ENCODE peak calls at places on chromosomes 11 and 22, in eight cellular contexts. X, D, K, G, E, R, F and Z are unnamed samples.

GRCh38 chr11:115886111-115886733 is 382.0 kb upstream of the CADM1 start:
- DNase-seq in E (no peak), F (no peak), X (no peak), G (no peak), K (no peak), D (no peak), R (no peak), Z (no peak)

GRCh38 chr11:2525166-2525861 is 80.5 kb downstream of the KCNQ1 start:
- DNase-seq in F (no peak), D (peak), R (no peak), G (no peak), K (peak), X (no peak), E (peak), Z (no peak)

GRCh38 chr11:64996710-64997380 is at the start of gene BATF2:
- DNase-seq in K (no peak), G (peak), R (no peak), E (no peak), X (peak), D (peak), F (peak), Z (peak)

GRCh38 chr22:21713428-21714058 is 22.1 kb downstream of the YPEL1 start:
- DNase-seq in E (no peak), R (no peak), F (no peak), D (no peak), K (no peak), X (no peak), G (peak), Z (no peak)

GRCh38 chr11:120873966-120874365 is 149.9 kb upstream of the TBCEL start:
- DNase-seq in F (no peak), R (no peak), E (no peak), X (no peak), G (no peak), K (no peak), D (no peak), Z (no peak)

GRCh38 chr22:21754523-21755128 is 19.0 kb upstream of the YPEL1 start:
- DNase-seq in G (no peak), K (no peak), X (no peak), R (no peak), E (peak), D (no peak), F (no peak), Z (peak)

GRCh38 chr11:3226846-3227567 is 5.2 kb downstream of the MRGPRE start:
- DNase-seq in X (no peak), D (peak), R (no peak), G (no peak), K (no peak), E (no peak), F (no peak), Z (no peak)

GRCh38 chr22:30382340-30382739 is 4.9 kb downstream of the RNF215 start:
- DNase-seq in K (no peak), R (no peak), E (no peak), X (no peak), G (no peak), F (no peak), D (no peak), Z (no peak)

GRCh38 chr11:43268161-43268560 is 43.6 kb upstream of the API5 start:
- DNase-seq in G (no peak), K (no peak), D (peak), R (no peak), E (peak), F (no peak), X (no peak), Z (no peak)

GRCh38 chr11:102849319-102849718 is 5.9 kb upstream of the MMP3 start:
- DNase-seq in D (no peak), F (peak), R (no peak), X (peak), E (no peak), K (no peak), G (peak), Z (peak)